ENCODE peak calls at places on chromosomes 7 and 10, in four cellular contexts. T, S, R and X are unnamed samples.

GRCh38 chr10:113987805-113988204 is 55.9 kb upstream of the ADRB1 start:
- DNase-seq in T (no peak), S (peak), R (no peak), X (no peak)

GRCh38 chr7:30740417-30741181 is 11.3 kb upstream of the INMT start:
- DNase-seq in T (peak), S (peak), R (peak), X (peak)

GRCh38 chr7:7177044-7177517 is 5.3 kb upstream of the C1GALT1 start:
- DNase-seq in T (no peak), S (no peak), R (peak), X (no peak)

GRCh38 chr7:37182011-37182478 is 266.6 kb downstream of the ELMO1 start:
- DNase-seq in T (peak), S (peak), R (peak), X (peak)

GRCh38 chr10:55348534-55348933 is 547.5 kb upstream of the PCDH15 start:
- DNase-seq in T (no peak), S (no peak), R (no peak), X (no peak)

GRCh38 chr7:149285581-149285975 is 23.6 kb downstream of the ZNF783 start:
- DNase-seq in T (no peak), S (no peak), R (peak), X (peak)

GRCh38 chr7:1242601-1243289 is 10.1 kb downstream of the UNCX start:
- DNase-seq in T (no peak), S (no peak), R (no peak), X (no peak)

GRCh38 chr7:2116903-2117680 is 115.7 kb downstream of the MAD1L1 start:
- DNase-seq in T (no peak), S (peak), R (peak), X (peak)

GRCh38 chr10:49220031-49220430 is 31.8 kb upstream of the TMEM273 start:
- DNase-seq in T (no peak), S (no peak), R (peak), X (no peak)

GRCh38 chr10:69406302-69406811 is 10.4 kb downstream of the TACR2 start:
- DNase-seq in T (no peak), S (no peak), R (no peak), X (no peak)

GRCh38 chr7:23020742-23021401 is 6.9 kb upstream of the HYCC1 start:
- DNase-seq in T (no peak), S (no peak), R (peak), X (no peak)

GRCh38 chr10:84548869-84549268 is 220.5 kb downstream of the CCSER2 start:
- DNase-seq in T (no peak), S (no peak), R (no peak), X (no peak)

GRCh38 chr7:20329389-20330175 is 1.1 kb upstream of the ITGB8 start:
- DNase-seq in T (peak), S (peak), R (peak), X (peak)

GRCh38 chr7:43004076-43004475 is 71.9 kb downstream of the MRPL32 start:
- DNase-seq in T (no peak), S (no peak), R (peak), X (no peak)

GRCh38 chr10:111486346-111486745 is 409.5 kb downstream of the ADRA2A start:
- DNase-seq in T (no peak), S (no peak), R (no peak), X (no peak)

GRCh38 chr10:112083526-112083925 is 100.0 kb downstream of the GPAM start:
- DNase-seq in T (no peak), S (no peak), R (no peak), X (no peak)

GRCh38 chr10:73183882-73184281 is 16.0 kb downstream of the FAM149B1 start:
- DNase-seq in T (no peak), S (no peak), R (no peak), X (no peak)

GRCh38 chr10:58775960-58776574 is 263.4 kb downstream of the BICC1 start:
- DNase-seq in T (no peak), S (no peak), R (peak), X (no peak)

GRCh38 chr7:20577362-20578069 is 38.0 kb upstream of the ABCB5 start:
- DNase-seq in T (no peak), S (no peak), R (no peak), X (no peak)

GRCh38 chr7:130369110-130369711 is 11.1 kb upstream of the CPA1 start:
- DNase-seq in T (no peak), S (no peak), R (peak), X (no peak)

GRCh38 chr7:150368884-150369739 is 490 bp downstream of the REPIN1 start:
- DNase-seq in T (no peak), S (peak), R (peak), X (peak)

GRCh38 chr7:29281782-29282541 is 87.4 kb downstream of the CHN2 start:
- DNase-seq in T (peak), S (no peak), R (peak), X (peak)

GRCh38 chr7:51006483-51007235 is 224.0 kb upstream of the GRB10 start:
- DNase-seq in T (no peak), S (no peak), R (no peak), X (no peak)

GRCh38 chr7:77450054-77450453 is 33.9 kb upstream of the GSAP start:
- DNase-seq in T (no peak), S (no peak), R (no peak), X (no peak)

GRCh38 chr10:86823565-86823964 is 67.1 kb downstream of the BMPR1A start:
- DNase-seq in T (no peak), S (no peak), R (no peak), X (no peak)

GRCh38 chr10:132690821-132691610 is 94.9 kb downstream of the NKX6-2 start:
- DNase-seq in T (no peak), S (no peak), R (no peak), X (no peak)

GRCh38 chr7:135761751-135762488 is 13.3 kb upstream of the FAM180A start:
- DNase-seq in T (no peak), S (no peak), R (peak), X (no peak)

GRCh38 chr7:73966062-73966940 is 61.7 kb upstream of the ELN start:
- DNase-seq in T (no peak), S (no peak), R (no peak), X (no peak)

GRCh38 chr10:43090188-43090587 is 13.3 kb downstream of the RET start:
- DNase-seq in T (no peak), S (no peak), R (no peak), X (no peak)

GRCh38 chr7:116727432-116728009 is 55.5 kb downstream of the MET start:
- DNase-seq in T (no peak), S (no peak), R (no peak), X (no peak)

GRCh38 chr7:94509264-94509878 is at the start of gene CASD1:
- DNase-seq in T (peak), S (peak), R (peak), X (peak)

GRCh38 chr10:97024181-97025073 is 161.3 kb downstream of the SLIT1 start:
- DNase-seq in T (no peak), S (peak), R (peak), X (no peak)

GRCh38 chr10:7583626-7584025 is 83.1 kb downstream of the ITIH5 start:
- DNase-seq in T (no peak), S (no peak), R (no peak), X (no peak)

GRCh38 chr7:121774563-121774962 is 98.4 kb upstream of the PTPRZ1 start:
- DNase-seq in T (no peak), S (no peak), R (no peak), X (no peak)

GRCh38 chr10:112177247-112177646 is 6.3 kb downstream of the GPAM start:
- DNase-seq in T (no peak), S (no peak), R (no peak), X (no peak)

GRCh38 chr7:151172273-151173141 is 5.0 kb upstream of the GBX1 start:
- DNase-seq in T (peak), S (peak), R (peak), X (peak)

GRCh38 chr10:34721201-34721840 is 93.8 kb downstream of the PARD3 start:
- DNase-seq in T (no peak), S (no peak), R (peak), X (no peak)

GRCh38 chr7:47937711-47938573 is 10.3 kb downstream of the PKD1L1 start:
- DNase-seq in T (no peak), S (no peak), R (no peak), X (no peak)

GRCh38 chr7:95725170-95725569 is 47.2 kb upstream of the DYNC1I1 start:
- DNase-seq in T (no peak), S (no peak), R (no peak), X (peak)

GRCh38 chr7:102080371-102081243 is 206.1 kb upstream of the SH2B2 start:
- DNase-seq in T (no peak), S (no peak), R (no peak), X (no peak)